ENCODE peak calls at places on chromosomes 11 and 22, in four cellular contexts. D is activated naive CD8-positive, alpha-beta T cell treated with anti-CD3 and anti-CD28 coated beads, Interleukin-2, amount 50 U/mL, for 16 hours; K is cardiac fibroblast; H is activated T-cell treated with anti-CD3 and anti-CD28 coated beads, Interleukin-2, amount 50 U/mL, for 72 hours. Q is an unnamed sample.

GRCh38 chr22:49589301-49589700 is 238.4 kb downstream of the BRD1 start:
- DNase-seq in D (no peak), K (no peak), H (no peak), Q (no peak)

GRCh38 chr22:49211176-49211575 is 616.5 kb downstream of the BRD1 start:
- DNase-seq in D (no peak), K (no peak), H (no peak), Q (no peak)

GRCh38 chr11:1473786-1474185 is 12.8 kb downstream of the MOB2 start:
- DNase-seq in D (no peak), K (no peak), H (no peak), Q (no peak)

GRCh38 chr22:44936201-44936600 is 73.6 kb downstream of the PHF21B start:
- DNase-seq in D (no peak), K (no peak), H (no peak), Q (no peak)

GRCh38 chr11:71193431-71193830 is 58.9 kb downstream of the SHANK2 start:
- DNase-seq in D (no peak), K (no peak), H (no peak), Q (no peak)

GRCh38 chr11:1336836-1337646 is 27.6 kb upstream of the TOLLIP start:
- DNase-seq in D (no peak), K (no peak), H (peak; percentile 45), Q (no peak)

GRCh38 chr22:36366291-36366708 is 21.5 kb downstream of the MYH9 start:
- DNase-seq in D (no peak), K (peak; percentile 63), H (no peak), Q (no peak)

GRCh38 chr11:91802475-91802874 is 422.1 kb upstream of the FAT3 start:
- DNase-seq in D (no peak), K (no peak), H (no peak), Q (no peak)

GRCh38 chr11:60310407-60310998 is 16.6 kb upstream of the MS4A6E start:
- DNase-seq in D (no peak), K (no peak), H (no peak), Q (no peak)

GRCh38 chr11:8099291-8099899 is 18.4 kb downstream of the TUB start:
- DNase-seq in D (peak; percentile 27), K (peak; percentile 89), H (peak; percentile 71), Q (peak; percentile 23)

GRCh38 chr11:58573451-58574104 is 2.1 kb downstream of the LPXN start:
- DNase-seq in D (peak; percentile 46), K (peak; percentile 93), H (peak; percentile 76), Q (no peak)

GRCh38 chr11:82733444-82734119 is at the start of gene FAM181B:
- DNase-seq in D (no peak), K (peak; percentile 14), H (peak; percentile 54), Q (peak; percentile 50)

GRCh38 chr11:102323542-102324261 is 6.4 kb downstream of the BIRC3 start:
- DNase-seq in D (no peak), K (peak; percentile 87), H (no peak), Q (no peak)

GRCh38 chr22:38257170-38257569 is 15.6 kb downstream of the TMEM184B start:
- DNase-seq in D (no peak), K (peak; percentile 85), H (no peak), Q (no peak)

GRCh38 chr22:24465566-24465965 is 29.6 kb upstream of the UPB1 start:
- DNase-seq in D (no peak), K (peak; percentile 56), H (no peak), Q (no peak)

GRCh38 chr22:30260682-30261081 is 6.0 kb downstream of the OSM start:
- DNase-seq in D (no peak), K (no peak), H (no peak), Q (no peak)

GRCh38 chr11:8089791-8090510 is 8.9 kb downstream of the TUB start:
- DNase-seq in D (no peak), K (no peak), H (no peak), Q (no peak)

GRCh38 chr11:131235328-131236298 is 134.8 kb upstream of the NTM start:
- DNase-seq in D (no peak), K (no peak), H (no peak), Q (no peak)

GRCh38 chr22:36386351-36386899 is 1.3 kb downstream of the MYH9 start:
- DNase-seq in D (no peak), K (peak; percentile 57), H (peak; percentile 83), Q (no peak)

GRCh38 chr11:128181984-128182383 is 405.4 kb downstream of the ETS1 start:
- DNase-seq in D (no peak), K (no peak), H (no peak), Q (no peak)

GRCh38 chr22:23098718-23099524 is 28.6 kb downstream of the GNAZ start:
- DNase-seq in D (no peak), K (no peak), H (no peak), Q (no peak)

GRCh38 chr11:91396243-91397133 is 828.1 kb upstream of the FAT3 start:
- DNase-seq in D (no peak), K (peak; percentile 1), H (no peak), Q (peak; percentile 80)

GRCh38 chr11:59754494-59754858 is 700 bp upstream of the STX3 start:
- DNase-seq in D (no peak), K (no peak), H (peak; percentile 27), Q (peak; percentile 55)

GRCh38 chr11:8282621-8283509 is 19.2 kb upstream of the LMO1 start:
- DNase-seq in D (no peak), K (no peak), H (no peak), Q (peak; percentile 45)

GRCh38 chr11:88480217-88480616 is 142.7 kb upstream of the CTSC start:
- DNase-seq in D (no peak), K (peak; percentile 97), H (no peak), Q (no peak)

GRCh38 chr22:23847310-23847920 is 8.6 kb upstream of the DERL3 start:
- DNase-seq in D (no peak), K (no peak), H (no peak), Q (no peak)

GRCh38 chr11:20162824-20163777 is 2.8 kb upstream of the DBX1 start:
- DNase-seq in D (no peak), K (peak; percentile 29), H (peak; percentile 40), Q (no peak)

GRCh38 chr11:27916541-27917100 is 191.3 kb downstream of the KIF18A start:
- DNase-seq in D (no peak), K (no peak), H (no peak), Q (no peak)

GRCh38 chr11:130528862-130529261 is 80.4 kb downstream of the ADAMTS15 start:
- DNase-seq in D (no peak), K (no peak), H (no peak), Q (no peak)

GRCh38 chr22:47835726-47836125 is 1073.3 kb downstream of the TBC1D22A start:
- DNase-seq in D (no peak), K (peak; percentile 60), H (no peak), Q (no peak)

GRCh38 chr22:46379301-46379930 is 43.9 kb downstream of the TRMU start:
- DNase-seq in D (no peak), K (no peak), H (no peak), Q (no peak)

Q was measured in NCI-H510A treated with DMSO at 0.1 percent for 48 hours.